ENCODE peak calls at places on chromosomes 1 and 21, in nine cellular contexts. H is HCT116; W is GM03348; E is ELF-1; S is NB4; Z is breast epithelium; Y is stimulated activated CD4-positive, alpha-beta T cell treated with anti-CD3 and anti-CD28 coated beads, Interleukin-12 subunit alpha, Interleukin-12 subunit beta, amount 100 ng/mL, for 48 hours; R is NCI-H1105 treated with DMSO at 0.1 percent for 48 hours; M is NCI-H1694 treated with DMSO at 0.1 percent for 48 hours. U is an unnamed sample.

GRCh38 chr1:173407846-173408245 is 69.3 kb upstream of the PRDX6 start:
- DNase-seq in H (no peak), W (no peak), E (no peak), S (no peak), Z (no peak), Y (no peak), R (no peak), M (no peak), U (no peak)

GRCh38 chr21:15514073-15514946 is 215.5 kb upstream of the USP25 start:
- DNase-seq in H (no peak), W (no peak), E (no peak), S (no peak), Z (no peak), Y (peak), R (no peak), M (no peak), U (no peak)

GRCh38 chr1:177723533-177723932 is 246.3 kb downstream of the SEC16B start:
- DNase-seq in H (no peak), W (no peak), E (no peak), S (no peak), Z (no peak), Y (no peak), R (no peak), M (no peak), U (no peak)

GRCh38 chr1:119159096-119159495 is 18.6 kb upstream of the WARS2 start:
- DNase-seq in H (no peak), W (peak), E (no peak), S (no peak), Z (no peak), Y (no peak), R (no peak), M (no peak), U (no peak)

GRCh38 chr1:51740652-51741051 is 123.8 kb downstream of the OSBPL9 start:
- DNase-seq in H (no peak), W (no peak), E (no peak), S (no peak), Z (no peak), Y (no peak), R (no peak), M (no peak), U (no peak)

GRCh38 chr1:184152944-184153343 is 101.4 kb downstream of the TSEN15 start:
- DNase-seq in H (no peak), W (no peak), E (no peak), S (peak), Z (no peak), Y (no peak), R (peak), M (no peak), U (no peak)

GRCh38 chr1:206739411-206740076 is 31.0 kb upstream of the IL19 start:
- DNase-seq in H (no peak), W (no peak), E (peak), S (peak), Z (no peak), Y (no peak), R (no peak), M (no peak), U (no peak)

GRCh38 chr1:20320734-20321133 is 30.1 kb downstream of the VWA5B1 start:
- DNase-seq in H (no peak), W (no peak), E (no peak), S (no peak), Z (no peak), Y (no peak), R (no peak), M (no peak), U (no peak)

GRCh38 chr1:15578921-15579682 is 5.7 kb downstream of the AGMAT start:
- DNase-seq in H (no peak), W (no peak), E (no peak), S (no peak), Z (no peak), Y (peak), R (no peak), M (no peak), U (no peak)

GRCh38 chr1:64519921-64520320 is 50.0 kb downstream of the CACHD1 start:
- DNase-seq in H (no peak), W (no peak), E (no peak), S (no peak), Z (no peak), Y (no peak), R (no peak), M (no peak), U (no peak)

GRCh38 chr1:175887981-175888428 is 144.6 kb upstream of the TNR start:
- DNase-seq in H (peak), W (peak), E (peak), S (peak), Z (no peak), Y (peak), R (peak), M (peak), U (peak)

GRCh38 chr21:26881504-26882228 is 36.5 kb upstream of the ADAMTS1 start:
- DNase-seq in H (no peak), W (peak), E (no peak), S (peak), Z (no peak), Y (no peak), R (peak), M (peak), U (no peak)

GRCh38 chr1:223844521-223844961 is 1.2 kb downstream of the TP53BP2 start:
- DNase-seq in H (no peak), W (no peak), E (no peak), S (no peak), Z (no peak), Y (peak), R (no peak), M (no peak), U (no peak)

GRCh38 chr1:157240495-157241184 is 102.4 kb upstream of the ETV3 start:
- DNase-seq in H (no peak), W (no peak), E (no peak), S (no peak), Z (no peak), Y (no peak), R (no peak), M (no peak), U (peak)

GRCh38 chr1:116910379-116911165 is 856 bp downstream of the PTGFRN start:
- DNase-seq in H (no peak), W (peak), E (peak), S (peak), Z (no peak), Y (peak), R (peak), M (no peak), U (peak)

GRCh38 chr1:150281221-150281757 is 1.1 kb upstream of the CIART start:
- DNase-seq in H (no peak), W (peak), E (peak), S (peak), Z (no peak), Y (peak), R (peak), M (peak), U (no peak)

GRCh38 chr1:92184632-92185031 is 33.1 kb upstream of the C1orf146 start:
- DNase-seq in H (no peak), W (peak), E (no peak), S (no peak), Z (no peak), Y (no peak), R (no peak), M (no peak), U (no peak)

GRCh38 chr1:167447521-167448136 is 70.7 kb downstream of the CD247 start:
- DNase-seq in H (peak), W (no peak), E (peak), S (peak), Z (no peak), Y (peak), R (no peak), M (no peak), U (no peak)

GRCh38 chr1:1200876-1201810 is 5.2 kb downstream of the TNFRSF18 start:
- DNase-seq in H (no peak), W (peak), E (peak), S (peak), Z (no peak), Y (peak), R (peak), M (no peak), U (no peak)

GRCh38 chr1:115373305-115373704 is 35.3 kb upstream of the NGF start:
- DNase-seq in H (no peak), W (peak), E (no peak), S (peak), Z (no peak), Y (no peak), R (no peak), M (no peak), U (no peak)

U was measured in progenitor cell of endocrine pancreas.